ENCODE peak calls at places on chromosomes 16 and 17, in six cellular contexts. V, N, G, A, Y and J are unnamed samples. For H3K36me3, the result is how much of the 10 kb centered on the place peaks cover.

GRCh38 chr17:59366040-59366757 is 34.7 kb downstream of the YPEL2 start:
- DNase-seq in V (no peak), Y (no peak), A (no peak), N (peak), G (no peak), J (peak)

GRCh38 chr17:7912927-7913524 is 3.1 kb downstream of the RNF227 start:
- DNase-seq in A (peak), N (peak), G (peak), V (peak), Y (peak), J (peak)

GRCh38 chr17:56292628-56293027 is 139.4 kb downstream of the ANKFN1 start:
- DNase-seq in G (no peak), A (no peak), N (no peak), V (no peak), Y (no peak), J (no peak)

GRCh38 chr16:22008215-22009142 is 568 bp downstream of the MOSMO start:
- DNase-seq in Y (no peak), V (no peak), A (no peak), G (peak), N (peak), J (no peak)

GRCh38 chr16:88013091-88013609 is 61.9 kb downstream of the BANP start:
- DNase-seq in V (no peak), A (no peak), N (no peak), G (no peak), Y (peak), J (no peak)

GRCh38 chr17:31533546-31534155 is 142.2 kb downstream of the RAB11FIP4 start:
- DNase-seq in Y (peak), V (peak), G (no peak), A (peak), N (peak), J (peak)

GRCh38 chr17:66126231-66126630 is 65.7 kb downstream of the CEP112 start:
- DNase-seq in A (no peak), Y (peak), N (no peak), V (no peak), G (no peak), J (no peak)

GRCh38 chr17:59712856-59713255 is 5.4 kb downstream of the VMP1 start:
- DNase-seq in V (no peak), N (no peak), G (no peak), Y (no peak), A (no peak), J (no peak)

GRCh38 chr17:17375826-17376225 is 72.7 kb downstream of the NT5M start:
- DNase-seq in G (no peak), N (no peak), A (no peak), Y (peak), V (no peak), J (no peak)

GRCh38 chr16:8679156-8679555 is 4.7 kb downstream of the ABAT start:
- DNase-seq in A (no peak), Y (no peak), V (no peak), G (no peak), N (peak), J (no peak)

GRCh38 chr17:15265131-15265530 is at the start of gene PMP22:
- DNase-seq in G (no peak), A (no peak), V (no peak), N (no peak), Y (no peak), J (no peak)

GRCh38 chr17:36094746-36095145 is 4.8 kb upstream of the CCL3 start:
- DNase-seq in N (no peak), Y (no peak), V (no peak), G (no peak), A (no peak), J (no peak)

GRCh38 chr17:21287703-21288449 is 3.4 kb downstream of the MAP2K3 start:
- DNase-seq in N (peak), Y (peak), A (peak), G (peak), V (peak), J (no peak)

GRCh38 chr17:77872714-77873517 is 85.6 kb upstream of the TNRC6C start:
- DNase-seq in A (no peak), G (no peak), Y (no peak), N (no peak), V (no peak), J (no peak)

GRCh38 chr16:19179890-19180490 is 11.9 kb downstream of the SYT17 start:
- DNase-seq in G (peak), Y (peak), V (peak), A (peak), N (peak), J (peak)

GRCh38 chr17:76744747-76745146 is 6.8 kb downstream of the MFSD11 start:
- DNase-seq in V (no peak), G (no peak), Y (no peak), A (no peak), N (no peak), J (no peak)

GRCh38 chr16:68233085-68233834 is 2.7 kb downstream of the ESRP2 start:
- DNase-seq in V (no peak), N (no peak), A (no peak), G (no peak), Y (no peak), J (no peak)
- H3K4me3 ChIP-seq in V (no peak), N (no peak), A (peak), G (no peak), Y (no peak), J (no peak)

DNA sequence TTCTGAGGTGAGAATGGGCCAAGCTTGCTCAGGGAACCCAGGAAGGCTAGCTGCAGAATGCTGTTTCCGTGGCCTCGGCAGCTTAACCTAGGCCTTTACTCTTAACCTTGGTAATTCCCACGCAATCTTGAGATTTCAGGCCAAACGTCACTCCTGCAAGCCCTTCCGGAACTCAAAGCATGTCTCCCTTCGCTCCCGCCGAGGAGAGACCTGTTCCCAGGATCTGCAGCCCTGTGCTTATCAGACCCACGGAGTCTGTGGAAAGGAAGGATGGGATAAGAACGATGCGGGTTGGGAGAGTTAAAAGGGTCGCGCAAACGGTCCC is 524 bp upstream of the ZFP3 start:
- DNase-seq in Y (no peak), N (no peak), V (no peak), G (no peak), A (no peak), J (no peak)
- H3K27ac ChIP-seq in Y (no peak), N (no peak), V (peak), G (peak), A (no peak), J (peak)

GRCh38 chr17:63420868-63421680 is 25.0 kb downstream of the CYB561 start:
- DNase-seq in Y (no peak), N (no peak), G (no peak), A (no peak), V (no peak), J (peak)

GRCh38 chr17:63421681-63422645 is 24.1 kb downstream of the CYB561 start:
- DNase-seq in Y (no peak), N (no peak), V (no peak), A (no peak), G (no peak), J (peak)

GRCh38 chr17:63419398-63419797 is 26.7 kb downstream of the CYB561 start:
- DNase-seq in Y (no peak), A (no peak), V (no peak), N (no peak), G (no peak), J (no peak)

GRCh38 chr17:63418540-63418939 is 27.6 kb downstream of the CYB561 start:
- DNase-seq in A (no peak), G (no peak), Y (no peak), V (no peak), N (no peak), J (no peak)

DNA sequence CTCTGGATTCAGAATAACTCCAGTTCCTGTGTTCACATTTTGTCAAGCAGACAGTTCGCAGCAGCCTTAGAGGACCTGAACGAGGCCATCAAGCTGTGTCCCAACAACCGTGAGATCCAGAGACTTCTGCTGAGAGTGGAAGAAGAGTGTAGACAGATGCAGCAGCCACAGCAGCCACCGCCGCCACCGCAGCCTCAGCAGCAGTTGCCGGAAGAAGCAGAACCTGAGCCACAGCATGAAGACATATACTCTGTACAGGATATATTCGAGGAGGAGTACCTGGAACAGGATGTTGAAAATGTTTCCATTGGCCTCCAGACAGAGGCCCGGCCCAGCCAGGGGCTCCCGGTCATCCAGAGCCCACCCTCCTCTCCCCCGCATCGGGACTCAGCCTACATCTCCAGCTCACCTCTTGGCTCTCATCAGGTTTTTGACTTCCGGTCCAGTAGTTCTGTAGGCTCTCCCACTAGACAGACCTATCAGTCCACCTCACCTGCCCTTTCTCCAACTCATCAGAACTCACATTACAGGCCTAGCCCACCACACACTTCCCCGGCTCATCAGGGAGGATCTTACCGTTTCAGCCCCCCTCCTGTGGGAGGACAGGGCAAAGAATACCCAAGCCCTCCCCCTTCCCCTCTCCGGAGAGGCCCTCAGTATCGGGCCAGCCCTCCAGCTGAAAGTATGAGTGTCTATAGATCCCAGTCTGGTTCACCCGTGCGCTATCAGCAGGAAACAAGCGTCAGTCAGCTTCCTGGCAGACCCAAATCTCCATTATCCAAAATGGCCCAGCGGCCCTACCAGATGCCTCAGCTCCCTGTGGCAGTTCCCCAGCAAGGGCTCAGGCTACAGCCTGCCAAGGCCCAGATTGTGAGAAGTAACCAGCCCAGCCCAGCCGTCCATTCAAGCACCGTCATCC is 25.9 kb downstream of the CYB561 start:
- DNase-seq in G (peak), Y (no peak), A (no peak), V (no peak), N (no peak), J (no peak)
- H3K36me3 ChIP-seq in G (under half), Y (half or more), A (under half), V (under half), N (under half), J (under half)

DNA sequence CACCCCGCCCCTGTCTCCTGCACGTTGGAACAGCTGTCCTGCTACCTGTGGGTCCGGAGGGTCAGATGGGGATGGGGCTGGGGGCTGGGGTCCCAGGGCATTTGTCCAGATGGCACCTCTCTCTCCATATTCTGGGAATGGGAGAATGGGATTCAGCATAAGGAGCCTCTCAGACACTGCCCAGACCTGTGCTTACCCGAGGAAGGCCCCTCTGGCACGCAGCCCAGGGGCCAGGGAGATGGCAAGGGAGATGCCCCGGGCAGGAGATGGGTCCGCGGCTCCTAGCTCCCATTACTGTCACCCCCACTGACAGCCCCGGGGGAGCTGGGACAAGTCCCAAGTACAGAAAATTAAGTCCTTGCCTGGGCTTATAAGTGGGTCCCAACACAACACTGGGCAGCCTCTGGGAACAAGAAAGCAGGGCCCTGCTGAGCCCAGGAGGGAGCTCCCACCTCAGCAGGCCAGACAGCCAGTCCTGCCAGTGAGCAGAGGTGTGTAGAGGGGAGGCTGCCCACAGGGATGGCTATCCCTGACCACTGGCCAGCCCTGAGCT is 1.8 kb downstream of the VASN start:
- DNase-seq in V (no peak), N (no peak), G (no peak), A (no peak), Y (no peak), J (no peak)
- H3K4me3 ChIP-seq in V (peak), N (peak), G (no peak), A (peak), Y (peak), J (no peak)

GRCh38 chr16:4389051-4389955 is 17.7 kb downstream of the VASN start:
- DNase-seq in G (no peak), N (no peak), V (no peak), Y (no peak), A (no peak), J (no peak)
- H3K27ac ChIP-seq in G (no peak), N (peak), V (peak), Y (no peak), A (no peak), J (no peak)

GRCh38 chr17:50187403-50187735 is 14.1 kb downstream of the COL1A1 start:
- DNase-seq in N (no peak), A (no peak), V (no peak), Y (peak), G (no peak), J (no peak)

GRCh38 chr17:50186661-50187402 is 14.6 kb downstream of the COL1A1 start:
- DNase-seq in N (no peak), A (no peak), V (no peak), G (no peak), Y (peak), J (no peak)

GRCh38 chr17:50184611-50185398 is 16.6 kb downstream of the COL1A1 start:
- DNase-seq in N (no peak), V (no peak), G (no peak), A (no peak), Y (peak), J (no peak)

GRCh38 chr17:50184057-50184456 is 17.4 kb downstream of the COL1A1 start:
- DNase-seq in A (no peak), G (no peak), Y (peak), V (no peak), N (no peak), J (no peak)

DNA sequence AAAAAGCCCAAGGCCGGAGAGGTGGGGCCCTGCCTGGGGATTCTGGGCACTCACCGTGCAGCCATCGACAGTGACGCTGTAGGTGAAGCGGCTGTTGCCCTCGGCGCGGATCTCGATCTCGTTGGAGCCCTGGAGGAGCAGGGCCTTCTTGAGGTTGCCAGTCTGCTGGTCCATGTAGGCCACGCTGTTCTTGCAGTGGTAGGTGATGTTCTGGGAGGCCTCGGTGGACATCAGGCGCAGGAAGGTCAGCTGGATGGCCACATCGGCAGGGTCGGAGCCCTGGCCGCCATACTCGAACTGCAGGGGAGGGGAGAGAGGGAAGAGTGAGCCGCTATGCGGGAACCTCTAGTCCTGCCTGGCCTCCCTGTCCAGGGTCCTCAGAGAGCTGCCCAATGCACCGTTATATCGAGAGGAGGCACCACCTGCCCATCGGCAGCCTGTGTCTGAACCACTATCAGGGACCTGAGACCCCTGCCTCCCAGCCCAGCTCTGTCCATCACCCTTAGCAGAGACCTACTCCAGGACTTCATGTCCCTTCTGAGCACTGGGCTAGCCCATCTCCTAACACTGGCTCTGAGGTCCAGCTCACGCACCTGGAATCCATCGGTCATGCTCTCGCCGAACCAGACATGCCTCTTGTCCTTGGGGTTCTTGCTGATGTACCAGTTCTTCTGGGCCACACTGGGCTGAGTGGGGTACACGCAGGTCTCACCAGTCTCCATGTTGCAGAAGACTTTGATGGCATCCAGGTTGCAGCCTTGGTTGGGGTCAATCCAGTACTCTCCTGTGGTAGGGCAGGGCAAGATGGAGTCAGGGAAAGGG is 15.5 kb downstream of the COL1A1 start:
- DNase-seq in A (no peak), Y (peak), G (no peak), N (no peak), V (no peak), J (no peak)
- H3K36me3 ChIP-seq in A (under half), Y (half or more), G (under half), N (under half), V (under half), J (under half)

GRCh38 chr17:81223758-81224122 is 975 bp upstream of the CEP131 start:
- DNase-seq in G (no peak), N (no peak), A (no peak), Y (no peak), V (no peak), J (no peak)
- H3K4me3 ChIP-seq in G (no peak), N (peak), A (no peak), Y (peak), V (no peak), J (no peak)

GRCh38 chr17:2223617-2223927 is 80.0 kb downstream of the SMG6 start:
- DNase-seq in N (no peak), A (no peak), G (no peak), V (no peak), Y (no peak), J (no peak)
- H3K27ac ChIP-seq in N (peak), A (no peak), G (no peak), V (no peak), Y (no peak), J (no peak)

GRCh38 chr16:3675601-3676130 is 21.2 kb downstream of the DNASE1 start:
- DNase-seq in A (no peak), Y (no peak), V (no peak), G (no peak), N (no peak), J (no peak)

GRCh38 chr16:3677994-3678393 is 23.5 kb downstream of the DNASE1 start:
- DNase-seq in Y (no peak), V (no peak), G (no peak), N (no peak), A (no peak), J (no peak)

GRCh38 chr16:3681206-3681605 is 26.7 kb downstream of the DNASE1 start:
- DNase-seq in G (no peak), A (no peak), V (no peak), Y (no peak), N (no peak), J (no peak)
- H3K36me3 ChIP-seq in G (under half), A (half or more), V (half or more), Y (under half), N (under half), J (half or more)